ENCODE peak calls at places on chromosome 1, in ten cellular contexts. H is SW 1271, B is NCI-H2107, X is T-helper 9 cell, P is endothelial cell, Q is PC-3, N is RPMI8226, R is mesenteric fat pad, I is GM12891, W is psoas muscle. F is an unnamed sample.

GRCh38 chr1:236035681-236036101 is 29.2 kb downstream of the NID1 start:
- DNase-seq in H (no peak), B (no peak), X (no peak), P (no peak), Q (no peak), N (no peak), R (no peak), I (no peak), W (no peak), F (no peak)

GRCh38 chr1:100423832-100424337 is 71.6 kb downstream of the CDC14A start:
- DNase-seq in H (no peak), B (no peak), X (no peak), P (no peak), Q (no peak), N (no peak), R (no peak), I (no peak), W (no peak), F (no peak)

GRCh38 chr1:61184035-61184713 is 101.8 kb downstream of the NFIA start:
- DNase-seq in H (no peak), B (no peak), X (no peak), P (no peak), Q (peak; percentile 56), N (peak; percentile 55), R (peak; percentile 94), I (no peak), W (peak; percentile 93), F (peak; percentile 38)

GRCh38 chr1:109877320-109877771 is 33.3 kb upstream of the CSF1 start:
- DNase-seq in H (no peak), B (no peak), X (no peak), P (peak; percentile 30), Q (no peak), N (no peak), R (peak; percentile 85), I (no peak), W (peak; percentile 80), F (peak; percentile 86)

GRCh38 chr1:236009857-236010256 is 55.0 kb downstream of the NID1 start:
- DNase-seq in H (no peak), B (no peak), X (no peak), P (no peak), Q (peak; percentile 84), N (no peak), R (no peak), I (no peak), W (no peak), F (no peak)

GRCh38 chr1:66436378-66437135 is 97.4 kb upstream of the SGIP1 start:
- DNase-seq in H (peak; percentile 6), B (no peak), X (peak; percentile 4), P (no peak), Q (peak; percentile 87), N (peak; percentile 20), R (no peak), I (no peak), W (no peak), F (peak; percentile 79)

GRCh38 chr1:118151312-118151937 is 33.6 kb downstream of the SPAG17 start:
- DNase-seq in H (peak; percentile 28), B (no peak), X (no peak), P (peak; percentile 70), Q (peak; percentile 79), N (peak; percentile 39), R (no peak), I (no peak), W (no peak), F (peak; percentile 60)

GRCh38 chr1:63155437-63155836 is 166.9 kb upstream of the FOXD3 start:
- DNase-seq in H (no peak), B (no peak), X (no peak), P (no peak), Q (peak; percentile 4), N (no peak), R (no peak), I (no peak), W (no peak), F (no peak)

GRCh38 chr1:235206533-235207201 is 45.6 kb upstream of the RBM34 start:
- DNase-seq in H (no peak), B (no peak), X (no peak), P (no peak), Q (peak; percentile 10), N (no peak), R (no peak), I (no peak), W (no peak), F (no peak)